ENCODE peak calls at places on chromosomes 1 and 21, in six cellular contexts. S is Panc1, B is A549, H is GM23338, N is Peyer's patch, V is astrocyte. Z is an unnamed sample. For H3K4me1, the result is how much of the 10 kb centered on the place peaks cover.

GRCh38 chr1:151935154-151935553 is 25.8 kb upstream of the THEM4 start:
- DNase-seq in B (no peak), S (no peak), N (no peak), H (peak), V (peak), Z (no peak)

GRCh38 chr1:204692852-204693356 is 7.4 kb upstream of the LRRN2 start:
- DNase-seq in H (peak), B (no peak), V (no peak), S (no peak), N (no peak), Z (no peak)

GRCh38 chr1:89622895-89623294 is 10.0 kb upstream of the LRRC8C start:
- DNase-seq in H (no peak), B (no peak), V (no peak), S (no peak), N (no peak), Z (no peak)

GRCh38 chr1:198271467-198271866 is 114.7 kb downstream of the NEK7 start:
- DNase-seq in S (no peak), B (no peak), H (no peak), N (no peak), V (no peak), Z (no peak)

GRCh38 chr1:225685476-225686176 is 32.7 kb upstream of the ENAH start:
- DNase-seq in V (peak), N (no peak), B (no peak), S (no peak), H (no peak), Z (no peak)

GRCh38 chr1:37931148-37931492 is 15.7 kb downstream of the INPP5B start:
- DNase-seq in B (no peak), V (no peak), S (no peak), H (peak), N (no peak), Z (no peak)

GRCh38 chr21:36929622-36930021 is 36.8 kb downstream of the HLCS start:
- DNase-seq in B (no peak), V (no peak), H (peak), N (no peak), S (no peak), Z (no peak)

GRCh38 chr21:30935121-30935888 is 53.9 kb upstream of the KRTAP11-1 start:
- DNase-seq in B (no peak), H (no peak), V (no peak), S (no peak), N (no peak), Z (no peak)

GRCh38 chr1:221310180-221310579 is 430.9 kb downstream of the HLX start:
- DNase-seq in V (no peak), B (no peak), N (no peak), H (no peak), S (no peak), Z (no peak)

GRCh38 chr1:37676281-37677243 is 15.8 kb upstream of the CDCA8 start:
- DNase-seq in B (no peak), S (no peak), N (no peak), V (no peak), H (no peak), Z (no peak)

GRCh38 chr1:229579101-229579651 is 20.7 kb upstream of the ABCB10 start:
- DNase-seq in H (no peak), N (no peak), V (peak), S (no peak), B (no peak), Z (no peak)

GRCh38 chr1:50332941-50333594 is 90.2 kb downstream of the DMRTA2 start:
- DNase-seq in V (no peak), H (peak), B (peak), S (no peak), N (peak), Z (peak)

GRCh38 chr1:81756872-81757271 is 43.9 kb upstream of the ADGRL2 start:
- DNase-seq in N (no peak), V (peak), B (no peak), H (no peak), S (no peak), Z (no peak)

GRCh38 chr1:62782197-62782886 is 1.6 kb upstream of the ATG4C start:
- DNase-seq in V (peak), S (no peak), H (no peak), N (no peak), B (no peak), Z (no peak)

GRCh38 chr1:51564124-51564523 is 45.1 kb upstream of the EPS15 start:
- DNase-seq in V (no peak), N (no peak), B (peak), S (no peak), H (no peak), Z (no peak)

GRCh38 chr1:5754817-5755551 is 237.2 kb downstream of the NPHP4 start:
- DNase-seq in V (no peak), H (no peak), B (no peak), N (peak), S (no peak), Z (no peak)

GRCh38 chr1:88873737-88874374 is 17.5 kb downstream of the GTF2B start:
- DNase-seq in S (no peak), V (no peak), N (no peak), B (no peak), H (no peak), Z (no peak)

GRCh38 chr21:15631342-15631741 is 98.4 kb upstream of the USP25 start:
- DNase-seq in S (no peak), V (peak), B (peak), H (no peak), N (no peak), Z (no peak)

GRCh38 chr1:45536886-45537285 is 13.7 kb upstream of the AKR1A1 start:
- DNase-seq in V (no peak), B (no peak), N (no peak), H (peak), S (no peak), Z (no peak)

GRCh38 chr1:162168261-162168660 is 98.8 kb downstream of the NOS1AP start:
- DNase-seq in S (no peak), B (no peak), H (no peak), V (no peak), N (no peak), Z (no peak)

GRCh38 chr1:89279011-89279466 is 6.4 kb upstream of the GBP5 start:
- DNase-seq in N (no peak), S (no peak), B (no peak), V (no peak), H (no peak), Z (no peak)

GRCh38 chr1:8858112-8858668 is 20.3 kb downstream of the ENO1 start:
- DNase-seq in S (no peak), B (no peak), V (peak), N (peak), H (no peak), Z (no peak)

GRCh38 chr1:21586222-21586621 is 77.0 kb downstream of the ALPL start:
- DNase-seq in V (no peak), S (no peak), B (no peak), N (no peak), H (no peak), Z (no peak)

GRCh38 chr1:89847191-89847729 is 26.4 kb downstream of the LRRC8D start:
- DNase-seq in V (no peak), S (no peak), B (no peak), N (no peak), H (no peak), Z (no peak)

GRCh38 chr1:210532223-210532598 is 203.5 kb downstream of the HHAT start:
- DNase-seq in H (no peak), S (no peak), V (no peak), B (no peak), N (no peak), Z (no peak)

GRCh38 chr1:168722964-168723363 is 6.0 kb downstream of the DPT start:
- DNase-seq in S (no peak), H (no peak), N (no peak), B (no peak), V (no peak), Z (no peak)

GRCh38 chr1:201447911-201448871 is 20.8 kb downstream of the PHLDA3 start:
- DNase-seq in N (peak), S (no peak), V (peak), B (peak), H (peak), Z (peak)

GRCh38 chr21:43600642-43601397 is 58.5 kb downstream of the HSF2BP start:
- DNase-seq in S (no peak), V (peak), H (no peak), N (no peak), B (no peak), Z (no peak)

GRCh38 chr1:68955424-68955823 is 458.5 kb upstream of the DEPDC1 start:
- DNase-seq in V (peak), S (no peak), B (no peak), H (no peak), N (no peak), Z (no peak)

GRCh38 chr1:37471345-37472231 is 2.8 kb upstream of the ZC3H12A start:
- DNase-seq in N (peak), H (peak), B (peak), S (peak), V (peak), Z (peak)

GRCh38 chr1:1433804-1434130 is 1.7 kb upstream of the VWA1 start:
- DNase-seq in N (no peak), B (no peak), V (peak), S (no peak), H (no peak), Z (peak)

GRCh38 chr1:155226910-155227260 is 18.4 kb downstream of the MTX1 start:
- DNase-seq in V (no peak), B (peak), S (no peak), N (peak), H (peak), Z (peak)

GRCh38 chr21:45382698-45383000 is 22.3 kb upstream of the COL18A1 start:
- DNase-seq in V (no peak), H (no peak), S (no peak), B (no peak), N (peak), Z (no peak)

GRCh38 chr1:6794164-6794563 is 8.9 kb downstream of the CAMTA1 start:
- DNase-seq in H (peak), N (no peak), S (no peak), B (peak), V (no peak), Z (no peak)

GRCh38 chr1:9539829-9540550 is 725 bp downstream of the SLC25A33 start:
- DNase-seq in S (no peak), B (peak), H (peak), N (peak), V (peak), Z (peak)

GRCh38 chr1:178093958-178094751 is at the start of gene RASAL2:
- DNase-seq in H (peak), B (peak), S (no peak), V (peak), N (peak), Z (peak)

GRCh38 chr1:147534386-147534785 is 6.9 kb upstream of the BCL9 start:
- DNase-seq in B (no peak), V (no peak), N (no peak), H (no peak), S (no peak), Z (no peak)

GRCh38 chr1:38622197-38622596 is 237.4 kb downstream of the RRAGC start:
- DNase-seq in H (no peak), N (no peak), B (no peak), V (no peak), S (no peak), Z (no peak)

GRCh38 chr1:37944091-37944763 is 2.6 kb downstream of the INPP5B start:
- DNase-seq in H (no peak), N (no peak), S (no peak), B (no peak), V (peak), Z (no peak)

GRCh38 chr1:3078941-3079340 is 9.9 kb downstream of the PRDM16 start:
- DNase-seq in B (no peak), V (peak), N (no peak), S (no peak), H (no peak), Z (no peak)
- H3K27ac ChIP-seq in B (no peak), V (no peak), N (no peak), S (no peak), H (no peak), Z (peak)

GRCh38 chr1:206568256-206568655 is 44.0 kb downstream of the EIF2D start:
- DNase-seq in B (no peak), N (no peak), H (no peak), S (no peak), V (peak), Z (peak)

GRCh38 chr1:206569548-206569947 is 42.7 kb downstream of the EIF2D start:
- DNase-seq in B (no peak), H (no peak), N (no peak), S (no peak), V (no peak), Z (no peak)

GRCh38 chr1:206568779-206569352 is 43.4 kb downstream of the EIF2D start:
- DNase-seq in B (no peak), S (no peak), N (no peak), H (no peak), V (no peak), Z (no peak)

GRCh38 chr1:206565973-206566372 is 46.3 kb downstream of the EIF2D start:
- DNase-seq in H (no peak), N (no peak), B (no peak), V (no peak), S (no peak), Z (no peak)

DNA sequence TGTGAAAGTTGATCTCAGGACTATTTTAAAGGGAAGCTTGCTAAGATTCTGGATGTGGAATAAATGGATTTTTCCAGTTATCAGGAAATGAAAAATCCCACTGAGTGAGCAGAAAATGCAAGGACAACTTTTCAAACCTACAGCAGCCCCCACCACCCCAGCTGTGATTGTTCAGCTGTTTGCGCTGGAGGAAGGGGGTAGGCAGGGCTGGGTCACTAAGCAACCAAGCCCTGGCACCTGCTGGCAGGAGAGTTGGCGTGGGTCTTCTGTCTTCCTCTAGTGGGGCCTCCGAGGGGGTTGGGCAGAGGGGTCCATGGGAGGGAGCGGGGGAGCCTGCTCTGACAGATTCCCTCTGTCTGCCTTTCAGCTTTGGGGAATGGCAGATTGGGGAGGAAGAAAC is 45.3 kb downstream of the EIF2D start:
- DNase-seq in B (no peak), H (no peak), V (no peak), N (no peak), S (no peak), Z (no peak)
- H3K4me1 ChIP-seq in B (under half), H (under half), V (under half), N (under half), S (under half), Z (under half)

GRCh38 chr1:83846138-83846537 is 152.8 kb downstream of the TTLL7 start:
- DNase-seq in S (no peak), V (no peak), H (no peak), N (no peak), B (no peak), Z (no peak)

GRCh38 chr1:83844546-83844945 is 154.4 kb downstream of the TTLL7 start:
- DNase-seq in H (no peak), N (no peak), S (no peak), V (no peak), B (no peak), Z (no peak)

GRCh38 chr1:83845437-83846071 is 153.4 kb downstream of the TTLL7 start:
- DNase-seq in H (no peak), V (no peak), N (no peak), S (no peak), B (no peak), Z (no peak)

GRCh38 chr1:83850849-83851248 is 148.1 kb downstream of the TTLL7 start:
- DNase-seq in H (no peak), B (no peak), V (no peak), S (no peak), N (no peak), Z (no peak)

GRCh38 chr1:83849191-83850061 is 149.5 kb downstream of the TTLL7 start:
- DNase-seq in S (no peak), V (no peak), B (no peak), N (no peak), H (no peak), Z (no peak)
- TF ChIP-seq CTCF in S (peak), V (no peak), B (no peak), N (no peak), H (no peak), Z (no peak)

GRCh38 chr1:44084998-44085675 is 33.5 kb upstream of the KLF17 start:
- DNase-seq in N (no peak), V (peak), S (peak), H (no peak), B (no peak), Z (no peak)

GRCh38 chr1:44094047-44094446 is 24.6 kb upstream of the KLF17 start:
- DNase-seq in S (no peak), V (no peak), H (no peak), B (no peak), N (no peak), Z (no peak)

GRCh38 chr1:44086722-44087474 is 31.7 kb upstream of the KLF17 start:
- DNase-seq in S (no peak), N (no peak), H (no peak), V (no peak), B (no peak), Z (no peak)

GRCh38 chr1:44090409-44091252 is 28.0 kb upstream of the KLF17 start:
- DNase-seq in H (no peak), N (no peak), S (no peak), V (no peak), B (no peak), Z (no peak)

DNA sequence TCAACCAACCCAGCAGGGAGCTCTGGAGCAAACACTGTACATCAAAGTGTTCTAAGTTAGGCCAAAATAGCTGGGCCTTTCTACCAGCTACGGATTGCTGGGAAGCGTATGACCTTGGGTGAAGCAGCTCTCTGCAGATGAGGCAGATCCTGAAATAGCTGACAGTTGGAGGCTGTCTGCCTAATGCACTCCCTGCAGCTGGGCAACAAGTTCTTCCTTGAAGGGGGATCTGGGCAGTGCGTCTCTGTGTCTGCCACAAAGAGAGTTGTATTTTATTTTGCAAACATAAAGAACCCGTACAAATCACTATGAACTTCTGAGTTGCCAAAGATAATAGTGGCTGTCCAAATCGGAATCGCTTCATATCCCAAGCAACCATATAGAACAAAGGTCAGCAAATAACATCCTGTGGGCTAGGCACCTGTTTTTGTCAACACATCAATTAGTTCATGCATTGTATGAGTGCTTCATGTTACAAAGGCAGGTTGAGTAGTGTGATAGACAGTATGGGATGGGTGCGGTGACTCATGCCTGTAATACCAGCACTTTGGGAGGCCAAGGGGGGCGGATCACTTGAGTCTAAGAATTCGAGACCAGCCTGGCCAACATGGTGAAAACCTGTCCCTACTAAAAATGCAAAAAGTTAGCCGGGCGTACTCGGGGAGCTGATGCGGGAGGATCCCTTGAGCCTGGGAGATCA is 29.1 kb upstream of the KLF17 start:
- DNase-seq in S (no peak), H (peak), V (no peak), B (no peak), N (no peak), Z (no peak)
- H3K27ac ChIP-seq in S (no peak), H (no peak), V (no peak), B (no peak), N (no peak), Z (no peak)

Z was measured in upper lobe of right lung.